ENCODE peak calls at places on chromosomes 4 and X, in seven cellular contexts. One of them, this sample, is unnamed.

GRCh38 chr4:107317596-107317995 is 281.5 kb upstream of the DKK2 start:
- DNase-seq in DMS 273 treated with DMSO at 0.1 percent for 48 hours: no peak
- DNase-seq in M059J: no peak
- DNase-seq in AG10803: peak
- DNase-seq in NCI-H146: no peak
- DNase-seq in NCI-H1105: no peak
- DNase-seq in activated CD4-positive, alpha-beta T cell treated with anti-CD3 and anti-CD28 coated beads, Interleukin-2, amount 10 ng/mL, durations not matched to agents 7 days and 5 days: no peak
- DNase-seq in this sample: no peak

GRCh38 chr4:187125062-187125461 is 401.4 kb upstream of the FAT1 start:
- DNase-seq in DMS 273 treated with DMSO at 0.1 percent for 48 hours: no peak
- DNase-seq in NCI-H146: no peak
- DNase-seq in AG10803: no peak
- DNase-seq in NCI-H1105: no peak
- DNase-seq in activated CD4-positive, alpha-beta T cell treated with anti-CD3 and anti-CD28 coated beads, Interleukin-2, amount 10 ng/mL, durations not matched to agents 7 days and 5 days: no peak
- DNase-seq in M059J: no peak
- DNase-seq in this sample: no peak

GRCh38 chr4:83486457-83487129 is 1.7 kb upstream of the ABRAXAS1 start:
- DNase-seq in NCI-H146: no peak
- DNase-seq in activated CD4-positive, alpha-beta T cell treated with anti-CD3 and anti-CD28 coated beads, Interleukin-2, amount 10 ng/mL, durations not matched to agents 7 days and 5 days: no peak
- DNase-seq in DMS 273 treated with DMSO at 0.1 percent for 48 hours: no peak
- DNase-seq in NCI-H1105: no peak
- DNase-seq in M059J: no peak
- DNase-seq in AG10803: no peak
- DNase-seq in this sample: no peak

GRCh38 chrX:45134775-45135174 is 65.9 kb downstream of the DIPK2B start:
- DNase-seq in DMS 273 treated with DMSO at 0.1 percent for 48 hours: no peak
- DNase-seq in AG10803: no peak
- DNase-seq in activated CD4-positive, alpha-beta T cell treated with anti-CD3 and anti-CD28 coated beads, Interleukin-2, amount 10 ng/mL, durations not matched to agents 7 days and 5 days: no peak
- DNase-seq in NCI-H146: no peak
- DNase-seq in M059J: no peak
- DNase-seq in NCI-H1105: no peak
- DNase-seq in this sample: no peak

GRCh38 chr4:183556947-183557346 is 52.1 kb downstream of the ING2 start:
- DNase-seq in NCI-H1105: no peak
- DNase-seq in DMS 273 treated with DMSO at 0.1 percent for 48 hours: no peak
- DNase-seq in AG10803: no peak
- DNase-seq in M059J: no peak
- DNase-seq in NCI-H146: no peak
- DNase-seq in activated CD4-positive, alpha-beta T cell treated with anti-CD3 and anti-CD28 coated beads, Interleukin-2, amount 10 ng/mL, durations not matched to agents 7 days and 5 days: no peak
- DNase-seq in this sample: no peak

GRCh38 chrX:120125444-120125843 is 9.7 kb upstream of the RHOXF1 start:
- DNase-seq in NCI-H146: no peak
- DNase-seq in NCI-H1105: no peak
- DNase-seq in AG10803: no peak
- DNase-seq in activated CD4-positive, alpha-beta T cell treated with anti-CD3 and anti-CD28 coated beads, Interleukin-2, amount 10 ng/mL, durations not matched to agents 7 days and 5 days: no peak
- DNase-seq in M059J: peak
- DNase-seq in DMS 273 treated with DMSO at 0.1 percent for 48 hours: no peak
- DNase-seq in this sample: no peak

GRCh38 chrX:17519349-17519748 is 144.3 kb downstream of the NHS start:
- DNase-seq in AG10803: peak
- DNase-seq in NCI-H146: no peak
- DNase-seq in M059J: no peak
- DNase-seq in activated CD4-positive, alpha-beta T cell treated with anti-CD3 and anti-CD28 coated beads, Interleukin-2, amount 10 ng/mL, durations not matched to agents 7 days and 5 days: no peak
- DNase-seq in NCI-H1105: no peak
- DNase-seq in DMS 273 treated with DMSO at 0.1 percent for 48 hours: no peak
- DNase-seq in this sample: no peak

GRCh38 chrX:20265726-20266681 is 705 bp downstream of the RPS6KA3 start:
- DNase-seq in activated CD4-positive, alpha-beta T cell treated with anti-CD3 and anti-CD28 coated beads, Interleukin-2, amount 10 ng/mL, durations not matched to agents 7 days and 5 days: peak
- DNase-seq in NCI-H1105: no peak
- DNase-seq in M059J: peak
- DNase-seq in DMS 273 treated with DMSO at 0.1 percent for 48 hours: no peak
- DNase-seq in NCI-H146: peak
- DNase-seq in AG10803: peak
- DNase-seq in this sample: no peak

GRCh38 chrX:40871385-40872082 is 136.2 kb upstream of the MED14 start:
- DNase-seq in M059J: peak
- DNase-seq in AG10803: peak
- DNase-seq in NCI-H146: no peak
- DNase-seq in activated CD4-positive, alpha-beta T cell treated with anti-CD3 and anti-CD28 coated beads, Interleukin-2, amount 10 ng/mL, durations not matched to agents 7 days and 5 days: no peak
- DNase-seq in NCI-H1105: no peak
- DNase-seq in DMS 273 treated with DMSO at 0.1 percent for 48 hours: no peak
- DNase-seq in this sample: no peak